ENCODE peak calls at places on chromosomes 12 and 14, in seven cellular contexts. One of them, this sample, is unnamed.

GRCh38 chr12:74980510-74980909 is 229.1 kb downstream of the KCNC2 start:
- DNase-seq in HCT116: no peak
- DNase-seq in HepG2: no peak
- DNase-seq in SK-N-SH: no peak
- DNase-seq in GM12878: no peak
- DNase-seq in K562: no peak
- DNase-seq in H1: no peak
- DNase-seq in this sample: no peak

GRCh38 chr12:71782007-71782406 is 27.3 kb downstream of the RAB21 start:
- DNase-seq in HCT116: no peak
- DNase-seq in HepG2: no peak
- DNase-seq in SK-N-SH: no peak
- DNase-seq in GM12878: no peak
- DNase-seq in K562: no peak
- DNase-seq in H1: no peak
- DNase-seq in this sample: no peak

GRCh38 chr14:50007123-50007903 is 109.1 kb downstream of the VCPKMT start:
- DNase-seq in HCT116: no peak
- DNase-seq in HepG2: no peak
- DNase-seq in SK-N-SH: no peak
- DNase-seq in GM12878: no peak
- DNase-seq in K562: no peak
- DNase-seq in H1: no peak
- DNase-seq in this sample: peak; percentile 44

GRCh38 chr12:92363295-92364146 is 217.9 kb upstream of the BTG1 start:
- DNase-seq in HCT116: no peak
- DNase-seq in HepG2: no peak
- DNase-seq in SK-N-SH: peak; percentile 29
- DNase-seq in GM12878: peak; percentile 96
- DNase-seq in K562: no peak
- DNase-seq in H1: no peak
- DNase-seq in this sample: no peak

GRCh38 chr14:100155049-100155621 is 4.3 kb downstream of the DEGS2 start:
- DNase-seq in HCT116: peak; percentile 33
- DNase-seq in HepG2: peak; percentile 46
- DNase-seq in SK-N-SH: peak; percentile 64
- DNase-seq in GM12878: no peak
- DNase-seq in K562: peak; percentile 59
- DNase-seq in H1: peak; percentile 73
- DNase-seq in this sample: peak; percentile 95

GRCh38 chr14:60151715-60152114 is 13.5 kb downstream of the DHRS7 start:
- DNase-seq in HCT116: no peak
- DNase-seq in HepG2: no peak
- DNase-seq in SK-N-SH: peak; percentile 76
- DNase-seq in GM12878: no peak
- DNase-seq in K562: no peak
- DNase-seq in H1: no peak
- DNase-seq in this sample: no peak

GRCh38 chr14:75969126-75969525 is 12.7 kb downstream of the TGFB3 start:
- DNase-seq in HCT116: no peak
- DNase-seq in HepG2: no peak
- DNase-seq in SK-N-SH: no peak
- DNase-seq in GM12878: no peak
- DNase-seq in K562: no peak
- DNase-seq in H1: no peak
- DNase-seq in this sample: no peak

GRCh38 chr12:13981296-13981962 is at the start of gene GRIN2B:
- DNase-seq in HCT116: peak; percentile 2
- DNase-seq in HepG2: no peak
- DNase-seq in SK-N-SH: peak; percentile 15
- DNase-seq in GM12878: no peak
- DNase-seq in K562: no peak
- DNase-seq in H1: no peak
- DNase-seq in this sample: no peak

GRCh38 chr12:63955831-63956685 is 111.6 kb downstream of the SRGAP1 start:
- DNase-seq in HCT116: no peak
- DNase-seq in HepG2: no peak
- DNase-seq in SK-N-SH: no peak
- DNase-seq in GM12878: no peak
- DNase-seq in K562: no peak
- DNase-seq in H1: no peak
- DNase-seq in this sample: no peak

GRCh38 chr12:95269892-95270291 is 52.3 kb downstream of the VEZT start:
- DNase-seq in HCT116: no peak
- DNase-seq in HepG2: no peak
- DNase-seq in SK-N-SH: no peak
- DNase-seq in GM12878: no peak
- DNase-seq in K562: no peak
- DNase-seq in H1: no peak
- DNase-seq in this sample: no peak

GRCh38 chr12:51678086-51678724 is 87.2 kb downstream of the SCN8A start:
- DNase-seq in HCT116: peak; percentile 34
- DNase-seq in HepG2: peak; percentile 50
- DNase-seq in SK-N-SH: peak; percentile 62
- DNase-seq in GM12878: no peak
- DNase-seq in K562: peak; percentile 52
- DNase-seq in H1: no peak
- DNase-seq in this sample: peak; percentile 48

GRCh38 chr12:103020839-103021238 is 63.4 kb downstream of the ASCL1 start:
- DNase-seq in HCT116: no peak
- DNase-seq in HepG2: no peak
- DNase-seq in SK-N-SH: no peak
- DNase-seq in GM12878: peak; percentile 20
- DNase-seq in K562: no peak
- DNase-seq in H1: no peak
- DNase-seq in this sample: no peak

GRCh38 chr12:91249059-91250055 is 66.7 kb upstream of the DCN start:
- DNase-seq in HCT116: no peak
- DNase-seq in HepG2: no peak
- DNase-seq in SK-N-SH: no peak
- DNase-seq in GM12878: no peak
- DNase-seq in K562: no peak
- DNase-seq in H1: no peak
- DNase-seq in this sample: no peak

GRCh38 chr12:101407438-101408345 is at the start of gene ARL1:
- DNase-seq in HCT116: peak; percentile 77
- DNase-seq in HepG2: peak; percentile 79
- DNase-seq in SK-N-SH: peak; percentile 89
- DNase-seq in GM12878: peak; percentile 63
- DNase-seq in K562: peak; percentile 78
- DNase-seq in H1: no peak
- DNase-seq in this sample: peak; percentile 91

GRCh38 chr12:101407054-101407437 is 526 bp downstream of the ARL1 start:
- DNase-seq in HCT116: no peak
- DNase-seq in HepG2: peak; percentile 6
- DNase-seq in SK-N-SH: no peak
- DNase-seq in GM12878: no peak
- DNase-seq in K562: no peak
- DNase-seq in H1: no peak
- DNase-seq in this sample: no peak
- TF ChIP-seq JUND in HCT116: no peak
- TF ChIP-seq JUND in HepG2: no peak
- TF ChIP-seq JUND in SK-N-SH: no peak
- TF ChIP-seq JUND in GM12878: no peak
- TF ChIP-seq JUND in K562: no peak
- TF ChIP-seq JUND in H1: no peak
- TF ChIP-seq JUND in this sample: no peak

DNA sequence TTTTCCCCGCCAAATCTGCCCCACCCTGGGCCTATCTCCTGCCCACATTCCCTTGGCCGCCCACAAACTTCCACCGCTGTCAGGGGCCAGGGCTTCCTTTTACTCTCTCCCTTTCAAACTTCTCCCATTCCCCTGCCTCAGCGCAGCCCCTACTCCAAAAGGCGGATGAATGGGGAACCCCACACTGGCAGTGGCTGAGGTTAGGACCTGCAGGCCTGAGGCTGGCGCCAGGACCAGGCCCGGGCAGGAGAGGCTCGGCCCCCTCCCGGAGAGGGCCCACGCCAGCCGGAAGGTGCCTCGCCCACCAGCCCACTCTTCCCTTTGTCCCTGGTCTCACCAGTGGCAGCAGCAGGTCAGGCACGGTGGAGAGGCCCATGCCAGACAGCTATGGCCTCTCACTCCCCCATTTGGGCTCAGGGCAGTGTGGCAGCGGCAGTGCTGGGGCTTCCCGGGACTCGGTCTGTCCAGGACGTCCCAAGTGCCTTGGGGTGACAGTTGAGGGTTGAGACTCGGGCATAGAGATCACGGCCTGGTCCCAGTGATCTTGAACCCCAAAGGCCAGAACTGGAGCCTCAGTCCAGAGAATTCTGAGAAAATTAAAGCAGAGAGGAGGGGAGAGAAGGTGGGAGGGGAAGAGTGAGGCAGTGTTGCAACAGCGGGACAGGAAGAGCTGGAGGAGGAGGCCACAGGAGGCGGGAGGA is at the start of gene TNFRSF1A:
- DNase-seq in HCT116: no peak
- DNase-seq in HepG2: peak; percentile 65
- DNase-seq in SK-N-SH: peak; percentile 83
- DNase-seq in GM12878: no peak
- DNase-seq in K562: peak; percentile 61
- DNase-seq in H1: no peak
- DNase-seq in this sample: peak; percentile 59
- TF ChIP-seq JUND in HCT116: no peak
- TF ChIP-seq JUND in HepG2: no peak
- TF ChIP-seq JUND in SK-N-SH: no peak
- TF ChIP-seq JUND in GM12878: no peak
- TF ChIP-seq JUND in K562: no peak
- TF ChIP-seq JUND in H1: no peak
- TF ChIP-seq JUND in this sample: no peak

GRCh38 chr14:36316131-36316530 is 4.3 kb downstream of the MBIP start:
- DNase-seq in HCT116: no peak
- DNase-seq in HepG2: no peak
- DNase-seq in SK-N-SH: no peak
- DNase-seq in GM12878: no peak
- DNase-seq in K562: no peak
- DNase-seq in H1: no peak
- DNase-seq in this sample: no peak
- TF ChIP-seq JUND in HCT116: no peak
- TF ChIP-seq JUND in HepG2: no peak
- TF ChIP-seq JUND in SK-N-SH: no peak
- TF ChIP-seq JUND in GM12878: no peak
- TF ChIP-seq JUND in K562: no peak
- TF ChIP-seq JUND in H1: no peak
- TF ChIP-seq JUND in this sample: no peak

DNA sequence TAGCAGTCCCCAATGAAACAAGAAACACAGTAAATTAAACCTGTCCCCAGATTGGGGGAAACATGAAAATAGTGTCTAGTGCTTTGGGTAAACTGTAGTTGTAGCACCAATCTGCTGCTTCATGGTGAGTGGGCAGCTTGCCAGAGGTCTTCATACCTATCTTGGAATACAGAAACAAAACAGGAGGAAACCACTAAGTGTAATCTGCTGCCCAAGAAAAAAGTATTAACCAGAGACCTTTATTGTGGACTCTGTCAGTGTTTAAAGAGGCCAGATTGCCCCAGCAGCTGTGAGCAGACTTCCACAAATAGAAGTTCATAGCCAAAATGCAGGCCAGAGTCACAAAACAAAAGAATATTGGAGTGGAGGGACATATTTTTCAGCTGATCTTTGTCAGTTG is 2.3 kb downstream of the ISCU start:
- DNase-seq in HCT116: no peak
- DNase-seq in HepG2: no peak
- DNase-seq in SK-N-SH: no peak
- DNase-seq in GM12878: no peak
- DNase-seq in K562: no peak
- DNase-seq in H1: no peak
- DNase-seq in this sample: no peak
- TF ChIP-seq JUND in HCT116: no peak
- TF ChIP-seq JUND in HepG2: no peak
- TF ChIP-seq JUND in SK-N-SH: no peak
- TF ChIP-seq JUND in GM12878: no peak
- TF ChIP-seq JUND in K562: no peak
- TF ChIP-seq JUND in H1: no peak
- TF ChIP-seq JUND in this sample: no peak

DNA sequence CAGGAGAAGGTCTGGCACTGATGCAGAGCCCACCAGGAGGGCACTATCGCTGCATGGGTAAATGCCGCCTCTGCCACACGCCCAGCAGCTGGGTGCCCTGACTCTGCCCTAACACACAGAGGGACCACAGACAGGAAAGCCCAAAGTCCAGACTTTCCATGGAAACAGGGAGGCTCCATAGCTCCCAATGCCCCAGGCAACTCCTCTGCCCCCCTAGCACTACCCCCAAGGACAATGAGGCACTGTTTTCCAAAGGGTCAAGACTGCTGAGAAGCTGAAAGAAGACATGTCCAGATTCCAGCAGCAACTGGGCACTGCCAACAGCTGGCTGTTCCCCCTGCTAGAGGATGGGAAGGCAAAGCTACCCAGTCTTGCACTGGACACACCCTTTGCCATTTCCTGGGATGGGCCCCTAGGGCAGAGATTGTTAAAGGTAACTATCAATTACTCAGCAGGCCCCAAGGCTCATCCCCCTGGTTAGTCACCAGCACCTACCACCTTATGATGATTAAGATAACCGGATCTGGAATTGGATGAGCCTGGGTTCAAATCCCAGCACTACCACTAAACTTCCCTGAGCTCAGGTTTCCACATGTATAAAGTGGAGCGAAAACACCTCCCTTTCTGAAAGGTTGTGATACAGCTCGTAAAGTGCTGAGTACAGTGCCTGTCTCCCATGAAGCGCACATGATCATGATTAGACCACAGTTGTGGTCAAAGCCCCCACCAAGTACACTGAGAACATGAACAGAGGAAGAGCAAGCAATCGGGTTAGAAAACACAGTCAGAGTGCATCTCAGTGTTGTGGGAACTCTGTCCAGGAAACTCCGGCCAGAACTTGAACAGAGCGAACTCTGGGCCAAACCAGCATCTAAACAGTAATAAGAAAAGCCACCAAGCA is 3.3 kb downstream of the PXN start:
- DNase-seq in HCT116: peak; percentile 70
- DNase-seq in HepG2: no peak
- DNase-seq in SK-N-SH: no peak
- DNase-seq in GM12878: no peak
- DNase-seq in K562: peak; percentile 44
- DNase-seq in H1: no peak
- DNase-seq in this sample: no peak
- TF ChIP-seq JUND in HCT116: no peak
- TF ChIP-seq JUND in HepG2: no peak
- TF ChIP-seq JUND in SK-N-SH: no peak
- TF ChIP-seq JUND in GM12878: no peak
- TF ChIP-seq JUND in K562: no peak
- TF ChIP-seq JUND in H1: no peak
- TF ChIP-seq JUND in this sample: no peak

This sample was measured in T47D.